ENCODE peak calls at places on chromosomes 5 and 9, in four cellular contexts. A is tibial artery, Y is cardiac muscle cell, I is psoas muscle. J is an unnamed sample.

GRCh38 chr9:19020886-19021285 is 12.1 kb downstream of the SAXO1 start:
- DNase-seq in A (no peak), Y (no peak), I (no peak), J (no peak)

GRCh38 chr9:98288876-98289275 is 33.4 kb upstream of the TBC1D2 start:
- DNase-seq in A (no peak), Y (no peak), I (no peak), J (no peak)

GRCh38 chr5:74648835-74649286 is 8.3 kb upstream of the ENC1 start:
- DNase-seq in A (no peak), Y (peak), I (no peak), J (peak)

GRCh38 chr9:133355881-133356357 is 368 bp downstream of the SURF1 start:
- DNase-seq in A (no peak), Y (no peak), I (no peak), J (no peak)

GRCh38 chr5:43193171-43193951 is 1.3 kb downstream of the NIM1K start:
- DNase-seq in A (no peak), Y (no peak), I (no peak), J (no peak)

GRCh38 chr5:131536211-131536826 is 98.7 kb downstream of the RAPGEF6 start:
- DNase-seq in A (no peak), Y (no peak), I (no peak), J (no peak)

GRCh38 chr5:32562841-32563240 is 22.5 kb upstream of the SUB1 start:
- DNase-seq in A (no peak), Y (no peak), I (no peak), J (no peak)

GRCh38 chr9:103281126-103281525 is 286.0 kb downstream of the CYLC2 start:
- DNase-seq in A (no peak), Y (no peak), I (no peak), J (no peak)

GRCh38 chr9:126671381-126671831 is 57.7 kb downstream of the LMX1B start:
- DNase-seq in A (no peak), Y (no peak), I (no peak), J (no peak)

GRCh38 chr5:13250450-13251291 is 693.8 kb downstream of the DNAH5 start:
- DNase-seq in A (no peak), Y (peak), I (no peak), J (no peak)

GRCh38 chr5:75265731-75266130 is 29.1 kb upstream of the ANKRD31 start:
- DNase-seq in A (no peak), Y (peak), I (no peak), J (no peak)

GRCh38 chr5:2193923-2194555 is 311.3 kb upstream of the IRX4 start:
- DNase-seq in A (no peak), Y (no peak), I (no peak), J (no peak)

GRCh38 chr5:150904479-150905311 is at the start of gene ZNF300:
- DNase-seq in A (peak), Y (peak), I (peak), J (peak)

GRCh38 chr9:124797343-124798103 is 20.6 kb downstream of the OLFML2A start:
- DNase-seq in A (no peak), Y (no peak), I (no peak), J (peak)

GRCh38 chr9:99916650-99917049 is 10.2 kb downstream of the STX17 start:
- DNase-seq in A (no peak), Y (no peak), I (no peak), J (no peak)

GRCh38 chr9:135960328-135961276 is 571 bp downstream of the UBAC1 start:
- DNase-seq in A (no peak), Y (peak), I (no peak), J (peak)

GRCh38 chr9:12774861-12775367 is at the start of gene LURAP1L:
- DNase-seq in A (peak), Y (peak), I (no peak), J (peak)

GRCh38 chr9:126158591-126159519 is 167.8 kb upstream of the MVB12B start:
- DNase-seq in A (no peak), Y (no peak), I (no peak), J (no peak)

GRCh38 chr9:126696091-126696763 is 82.5 kb downstream of the LMX1B start:
- DNase-seq in A (no peak), Y (no peak), I (no peak), J (no peak)

GRCh38 chr5:64506567-64507321 is 929 bp downstream of the RGS7BP start:
- DNase-seq in A (no peak), Y (peak), I (no peak), J (no peak)

GRCh38 chr9:96383165-96383939 is at the start of gene SLC35D2:
- DNase-seq in A (peak), Y (peak), I (peak), J (peak)

GRCh38 chr9:78592866-78593265 is 295.9 kb downstream of the PSAT1 start:
- DNase-seq in A (no peak), Y (no peak), I (no peak), J (no peak)

GRCh38 chr9:1051286-1052118 is 1.3 kb downstream of the DMRT2 start:
- DNase-seq in A (no peak), Y (peak), I (peak), J (peak)

GRCh38 chr5:77758141-77758938 is 17.8 kb downstream of the TBCA start:
- DNase-seq in A (no peak), Y (no peak), I (no peak), J (no peak)

DNA sequence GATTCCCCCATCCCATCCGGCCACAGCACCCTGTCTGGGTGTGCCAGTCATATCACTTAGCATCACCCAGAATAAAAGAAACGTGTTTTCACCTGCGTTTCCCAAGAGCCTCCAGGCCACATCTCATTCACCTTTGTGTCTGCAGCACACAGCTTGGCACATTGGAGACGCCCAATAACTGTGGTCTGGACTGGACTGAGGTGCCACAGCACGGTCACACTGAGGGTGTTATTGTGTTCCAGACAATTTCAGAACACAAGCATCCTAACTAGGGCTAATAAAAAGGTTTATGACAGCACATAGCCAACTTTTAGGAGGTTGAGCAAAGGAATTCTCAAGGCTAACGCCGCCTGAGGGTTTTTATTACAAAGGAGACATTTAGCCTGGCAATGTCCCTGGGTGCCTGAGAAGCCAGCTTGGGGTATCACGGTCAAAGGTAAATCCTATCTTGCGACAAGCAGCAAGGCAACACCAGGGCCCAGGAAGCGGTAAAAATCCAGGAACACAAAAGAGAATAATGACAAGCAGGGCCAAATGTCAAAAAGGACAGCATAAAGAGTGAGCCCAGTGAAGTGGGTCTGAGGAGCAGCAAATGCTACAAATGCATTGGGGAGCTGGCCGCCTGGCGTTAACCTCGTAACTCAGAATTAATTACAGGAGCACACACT is 3.4 kb downstream of the EPB41L4B start:
- DNase-seq in A (no peak), Y (no peak), I (no peak), J (peak)
- H3K4me3 ChIP-seq in A (no peak), Y (no peak), I (no peak), J (no peak)

GRCh38 chr9:87685871-87686519 is 39.9 kb upstream of the CTSL start:
- DNase-seq in A (peak), Y (no peak), I (no peak), J (peak)
- H3K27ac ChIP-seq in A (no peak), Y (no peak), I (no peak), J (no peak)

DNA sequence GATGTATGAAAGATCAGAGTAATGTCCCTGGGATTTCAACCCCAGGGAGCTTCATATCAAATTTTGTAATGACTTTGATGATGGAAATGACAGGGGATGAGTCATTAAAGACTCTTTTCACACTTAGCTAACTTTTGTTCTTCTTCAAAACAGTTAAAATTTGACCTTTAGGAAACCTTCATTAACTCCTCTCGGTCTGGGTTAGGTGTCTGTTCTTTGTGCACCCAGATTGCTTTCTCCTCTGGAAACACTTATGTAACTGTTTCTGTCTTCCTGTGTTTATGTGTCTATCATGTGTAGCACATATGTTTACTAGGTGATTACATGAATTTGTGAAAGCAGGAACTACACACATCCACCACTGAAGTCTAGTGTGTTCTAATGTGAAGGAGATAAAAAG is 1.6 kb downstream of the SRFBP1 start:
- DNase-seq in A (no peak), Y (no peak), I (no peak), J (no peak)
- H3K4me3 ChIP-seq in A (no peak), Y (no peak), I (peak), J (no peak)

GRCh38 chr9:121866927-121867326 is 215.5 kb downstream of the DAB2IP start:
- DNase-seq in A (no peak), Y (no peak), I (no peak), J (no peak)
- H3K27ac ChIP-seq in A (no peak), Y (no peak), I (no peak), J (no peak)

DNA sequence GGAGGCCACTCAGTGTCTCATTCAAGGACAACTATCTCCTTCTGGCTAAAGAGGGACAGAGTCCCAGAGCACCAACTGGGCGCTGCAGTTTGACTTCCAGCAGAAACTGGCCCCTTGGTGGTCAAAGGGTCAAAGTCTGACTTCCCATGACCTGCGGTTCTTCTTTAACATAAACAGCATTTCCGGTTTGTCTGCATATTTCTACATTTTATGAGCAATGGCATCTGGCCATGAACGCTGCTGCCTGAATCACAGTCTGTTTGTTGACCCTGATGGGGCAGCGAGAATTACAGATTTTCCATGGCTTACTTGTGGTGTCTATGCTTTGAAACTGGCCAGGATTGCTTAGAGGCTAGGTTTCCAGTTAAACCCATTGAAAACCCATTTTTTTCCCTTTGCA is 1.3 kb downstream of the TNFSF15 start:
- DNase-seq in A (no peak), Y (no peak), I (no peak), J (peak)
- H3K4me3 ChIP-seq in A (no peak), Y (no peak), I (no peak), J (no peak)

J was measured in body of pancreas.